ENCODE peak calls at places on chromosomes 4 and X, in ten cellular contexts. Q is Caco-2, U is psoas muscle, G is body of pancreas, M is cardiac muscle cell, L is hepatocyte, N is retinal pigment epithelial cell, E is brain microvascular endothelial cell, Y is PC-3, O is heart left ventricle. A is an unnamed sample.

GRCh38 chr4:170089743-170090666 is at the start of gene AADAT:
- DNase-seq in Q (peak), U (peak), G (peak), M (peak), L (peak), N (peak), E (peak), Y (peak), O (peak), A (peak)

GRCh38 chrX:40573763-40574162 is 7.0 kb upstream of the ATP6AP2 start:
- DNase-seq in Q (no peak), U (no peak), G (no peak), M (peak), L (no peak), N (no peak), E (peak), Y (peak), O (no peak), A (peak)

GRCh38 chr4:1208970-1209704 is 36.8 kb upstream of the SPON2 start:
- DNase-seq in Q (peak), U (peak), G (peak), M (peak), L (no peak), N (peak), E (no peak), Y (no peak), O (peak), A (no peak)

GRCh38 chr4:44674471-44674870 is 3.7 kb upstream of the GUF1 start:
- DNase-seq in Q (no peak), U (no peak), G (no peak), M (peak), L (no peak), N (no peak), E (no peak), Y (no peak), O (no peak), A (no peak)

GRCh38 chr4:133143775-133144430 is 5.2 kb upstream of the PCDH10 start:
- DNase-seq in Q (no peak), U (no peak), G (no peak), M (no peak), L (no peak), N (no peak), E (no peak), Y (no peak), O (no peak), A (no peak)

GRCh38 chr4:44448548-44449443 is at the start of gene KCTD8:
- DNase-seq in Q (peak), U (peak), G (peak), M (peak), L (peak), N (peak), E (peak), Y (peak), O (peak), A (peak)

GRCh38 chr4:2586502-2586901 is 50.1 kb downstream of the FAM193A start:
- DNase-seq in Q (no peak), U (no peak), G (no peak), M (no peak), L (no peak), N (no peak), E (no peak), Y (no peak), O (no peak), A (no peak)

GRCh38 chr4:98728433-98728832 is 70.0 kb upstream of the TSPAN5 start:
- DNase-seq in Q (no peak), U (no peak), G (no peak), M (peak), L (peak), N (no peak), E (peak), Y (peak), O (peak), A (no peak)

GRCh38 chr4:16704488-16704887 is 194.0 kb downstream of the LDB2 start:
- DNase-seq in Q (no peak), U (no peak), G (no peak), M (no peak), L (no peak), N (no peak), E (no peak), Y (no peak), O (no peak), A (no peak)

GRCh38 chr4:46270986-46271596 is 118.8 kb downstream of the GABRA2 start:
- DNase-seq in Q (no peak), U (no peak), G (no peak), M (peak), L (peak), N (no peak), E (no peak), Y (peak), O (no peak), A (no peak)

GRCh38 chrX:100995469-100995868 is 26.0 kb downstream of the ARL13A start:
- DNase-seq in Q (no peak), U (no peak), G (no peak), M (peak), L (peak), N (peak), E (peak), Y (peak), O (no peak), A (no peak)

GRCh38 chr4:42396361-42397255 is 680 bp upstream of the SHISA3 start:
- DNase-seq in Q (no peak), U (no peak), G (no peak), M (peak), L (no peak), N (no peak), E (no peak), Y (peak), O (no peak), A (no peak)

GRCh38 chrX:5752831-5753230 is 475.8 kb downstream of the NLGN4X start:
- DNase-seq in Q (no peak), U (no peak), G (no peak), M (no peak), L (no peak), N (no peak), E (no peak), Y (no peak), O (no peak), A (no peak)

GRCh38 chr4:177441061-177441802 is 1.0 kb downstream of the AGA start:
- DNase-seq in Q (no peak), U (no peak), G (peak), M (peak), L (peak), N (no peak), E (no peak), Y (no peak), O (no peak), A (peak)

GRCh38 chrX:1466971-1467561 is 14.4 kb upstream of the ASMTL start:
- DNase-seq in Q (peak), U (no peak), G (no peak), M (no peak), L (no peak), N (no peak), E (no peak), Y (no peak), O (no peak), A (peak)

GRCh38 chrX:80578518-80579105 is 158.4 kb downstream of the TENT5D start:
- DNase-seq in Q (no peak), U (no peak), G (no peak), M (peak), L (peak), N (no peak), E (no peak), Y (peak), O (no peak), A (no peak)

GRCh38 chrX:23896983-23897382 is 10.8 kb downstream of the APOO start:
- DNase-seq in Q (no peak), U (no peak), G (no peak), M (no peak), L (no peak), N (no peak), E (no peak), Y (peak), O (no peak), A (no peak)

GRCh38 chr4:80568891-80569290 is 233.4 kb downstream of the CFAP299 start:
- DNase-seq in Q (no peak), U (no peak), G (no peak), M (no peak), L (no peak), N (no peak), E (no peak), Y (no peak), O (no peak), A (no peak)

GRCh38 chr4:54231419-54232150 is 2.5 kb downstream of the PDGFRA start:
- DNase-seq in Q (peak), U (peak), G (no peak), M (peak), L (peak), N (no peak), E (peak), Y (no peak), O (peak), A (peak)

GRCh38 chrX:31932769-31933168 is 860.9 kb upstream of the FTHL17 start:
- DNase-seq in Q (no peak), U (no peak), G (no peak), M (no peak), L (no peak), N (no peak), E (no peak), Y (no peak), O (no peak), A (no peak)

GRCh38 chr4:166252487-166253402 is 379.7 kb downstream of the TLL1 start:
- DNase-seq in Q (peak), U (no peak), G (no peak), M (peak), L (peak), N (no peak), E (peak), Y (peak), O (no peak), A (no peak)

GRCh38 chrX:22534643-22535042 is 261.9 kb downstream of the CBLL2 start:
- DNase-seq in Q (no peak), U (peak), G (no peak), M (peak), L (no peak), N (peak), E (peak), Y (peak), O (no peak), A (no peak)

GRCh38 chr4:4659871-4660651 is 118.2 kb upstream of the STX18 start:
- DNase-seq in Q (no peak), U (no peak), G (peak), M (peak), L (no peak), N (no peak), E (peak), Y (peak), O (no peak), A (no peak)

GRCh38 chrX:1700757-1701156 is 85.9 kb downstream of the ASMT start:
- DNase-seq in Q (no peak), U (no peak), G (no peak), M (no peak), L (no peak), N (no peak), E (no peak), Y (no peak), O (no peak), A (no peak)

GRCh38 chr4:21507439-21507838 is 441.1 kb downstream of the KCNIP4 start:
- DNase-seq in Q (no peak), U (no peak), G (no peak), M (peak), L (no peak), N (no peak), E (peak), Y (peak), O (no peak), A (no peak)

GRCh38 chr4:14028862-14029261 is 401.3 kb upstream of the BOD1L1 start:
- DNase-seq in Q (no peak), U (no peak), G (no peak), M (no peak), L (no peak), N (no peak), E (no peak), Y (no peak), O (peak), A (no peak)

GRCh38 chr4:95409127-95409526 is 139.6 kb downstream of the UNC5C start:
- DNase-seq in Q (peak), U (no peak), G (no peak), M (no peak), L (no peak), N (no peak), E (peak), Y (peak), O (no peak), A (no peak)

GRCh38 chrX:14920196-14920595 is 47.0 kb downstream of the MOSPD2 start:
- DNase-seq in Q (no peak), U (no peak), G (no peak), M (no peak), L (no peak), N (no peak), E (no peak), Y (no peak), O (no peak), A (no peak)

GRCh38 chrX:152936306-152936705 is 38.4 kb downstream of the ZNF185 start:
- DNase-seq in Q (no peak), U (no peak), G (no peak), M (no peak), L (no peak), N (no peak), E (no peak), Y (no peak), O (no peak), A (no peak)

GRCh38 chr4:89023140-89023539 is 33.8 kb downstream of the FAM13A start:
- DNase-seq in Q (no peak), U (no peak), G (peak), M (no peak), L (no peak), N (no peak), E (no peak), Y (no peak), O (no peak), A (no peak)

GRCh38 chrX:134600714-134601113 is 57.6 kb downstream of the PLAC1 start:
- DNase-seq in Q (no peak), U (no peak), G (no peak), M (peak), L (no peak), N (peak), E (no peak), Y (peak), O (no peak), A (peak)

GRCh38 chr4:146510942-146511341 is 10.8 kb downstream of the SLC10A7 start:
- DNase-seq in Q (no peak), U (no peak), G (no peak), M (no peak), L (no peak), N (peak), E (no peak), Y (no peak), O (no peak), A (no peak)

GRCh38 chrX:48826876-48827653 is 752 bp downstream of the ERAS start:
- DNase-seq in Q (no peak), U (no peak), G (no peak), M (no peak), L (no peak), N (no peak), E (no peak), Y (no peak), O (no peak), A (no peak)

GRCh38 chrX:44974462-44974861 is 101.5 kb downstream of the KDM6A start:
- DNase-seq in Q (no peak), U (no peak), G (no peak), M (peak), L (no peak), N (peak), E (peak), Y (peak), O (no peak), A (no peak)

GRCh38 chrX:129262912-129263311 is 260.4 kb downstream of the SMARCA1 start:
- DNase-seq in Q (no peak), U (no peak), G (no peak), M (no peak), L (no peak), N (no peak), E (no peak), Y (no peak), O (no peak), A (no peak)

GRCh38 chr4:150581611-150582010 is 340 bp upstream of the MAB21L2 start:
- DNase-seq in Q (no peak), U (no peak), G (no peak), M (peak), L (peak), N (peak), E (peak), Y (no peak), O (peak), A (no peak)
- H3K4me3 ChIP-seq in Q (no peak), U (no peak), G (no peak), M (no peak), L (no peak), N (peak), E (peak), Y (no peak), O (no peak), A (no peak)

DNA sequence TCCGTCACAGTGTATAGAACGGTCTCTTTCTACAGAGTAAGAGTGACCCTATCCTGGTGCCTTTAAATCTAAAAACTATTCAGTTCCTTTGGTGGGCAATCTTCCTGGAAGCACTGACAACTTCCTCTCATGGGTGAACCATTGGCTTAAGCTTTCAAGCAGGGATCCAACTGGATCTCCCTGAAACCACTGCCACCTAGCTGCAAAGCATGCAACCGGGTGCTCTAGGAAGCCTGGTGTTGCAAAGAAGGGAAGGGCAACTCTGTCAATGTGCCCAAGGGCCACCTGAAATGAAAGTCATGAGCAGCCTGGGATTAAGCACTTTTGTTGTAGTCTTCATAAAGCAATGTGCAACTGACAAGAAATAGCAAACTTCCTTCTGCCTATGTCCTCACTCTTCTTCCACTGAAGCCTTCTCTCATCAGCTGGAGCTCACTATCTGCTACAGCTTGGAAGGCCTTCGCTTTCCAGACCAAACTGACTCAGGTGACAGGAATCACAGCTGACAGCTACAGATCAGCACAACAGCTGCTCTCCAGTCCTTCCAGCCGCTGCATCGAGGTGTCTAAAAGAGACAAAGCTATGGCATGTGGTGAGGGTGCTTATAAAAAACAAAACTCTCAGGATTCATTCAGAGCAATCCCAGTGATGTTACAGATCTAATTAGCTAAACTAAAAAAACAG is 46.1 kb downstream of the SETD7 start:
- DNase-seq in Q (no peak), U (no peak), G (peak), M (peak), L (peak), N (no peak), E (no peak), Y (no peak), O (no peak), A (no peak)
- TF ChIP-seq CTCF in Q (peak), U (peak), G (peak), M (peak), L (peak), N (peak), E (peak), Y (peak), O (peak), A (peak)

GRCh38 chrX:47618923-47619485 is 653 bp downstream of the SYN1 start:
- DNase-seq in Q (no peak), U (no peak), G (no peak), M (no peak), L (no peak), N (no peak), E (no peak), Y (no peak), O (no peak), A (no peak)
- H3K4me3 ChIP-seq in Q (no peak), U (no peak), G (no peak), M (no peak), L (no peak), N (no peak), E (no peak), Y (no peak), O (no peak), A (peak)

DNA sequence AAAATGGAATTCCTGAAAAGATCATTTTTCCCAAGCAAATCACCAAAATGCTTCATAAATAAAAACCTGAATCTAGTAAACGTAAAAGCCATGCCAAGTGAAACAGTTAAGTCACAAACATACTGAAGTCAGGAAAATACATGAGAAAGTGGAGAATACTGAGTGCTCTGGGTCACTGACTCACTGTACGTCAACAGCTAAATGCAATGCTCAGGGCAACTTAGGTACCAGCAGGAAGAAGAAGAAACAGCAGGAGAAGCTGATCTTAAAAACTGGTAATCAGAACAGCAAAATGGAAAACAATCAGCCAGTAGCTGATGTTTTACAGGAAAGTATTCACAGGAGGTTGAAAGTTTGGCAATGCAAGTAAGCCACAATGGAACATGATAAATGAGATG is 252.6 kb upstream of the ETNPPL start:
- DNase-seq in Q (no peak), U (no peak), G (no peak), M (no peak), L (no peak), N (no peak), E (no peak), Y (no peak), O (no peak), A (no peak)
- TF ChIP-seq CTCF in Q (no peak), U (no peak), G (no peak), M (no peak), L (no peak), N (no peak), E (no peak), Y (no peak), O (no peak), A (no peak)

GRCh38 chr4:184396001-184396400 is 78.3 kb downstream of the IRF2 start:
- DNase-seq in Q (no peak), U (no peak), G (no peak), M (no peak), L (no peak), N (no peak), E (no peak), Y (no peak), O (no peak), A (peak)

GRCh38 chr4:184392748-184393334 is 81.5 kb downstream of the IRF2 start:
- DNase-seq in Q (no peak), U (no peak), G (peak), M (no peak), L (no peak), N (no peak), E (no peak), Y (no peak), O (no peak), A (no peak)

GRCh38 chr4:184396570-184397515 is 77.5 kb downstream of the IRF2 start:
- DNase-seq in Q (no peak), U (no peak), G (no peak), M (no peak), L (no peak), N (no peak), E (no peak), Y (no peak), O (no peak), A (no peak)

GRCh38 chr4:184397516-184398163 is 76.7 kb downstream of the IRF2 start:
- DNase-seq in Q (no peak), U (no peak), G (no peak), M (peak), L (no peak), N (no peak), E (no peak), Y (no peak), O (no peak), A (no peak)

GRCh38 chr4:184395451-184395917 is 78.9 kb downstream of the IRF2 start:
- DNase-seq in Q (no peak), U (no peak), G (no peak), M (no peak), L (no peak), N (no peak), E (no peak), Y (no peak), O (no peak), A (no peak)
- H3K4me3 ChIP-seq in Q (no peak), U (no peak), G (no peak), M (no peak), L (no peak), N (no peak), E (no peak), Y (no peak), O (no peak), A (peak)

GRCh38 chr4:139849219-139849618 is 183.6 kb downstream of the MGST2 start:
- DNase-seq in Q (peak), U (no peak), G (no peak), M (no peak), L (no peak), N (no peak), E (no peak), Y (no peak), O (no peak), A (no peak)

GRCh38 chr4:139853309-139853708 is 187.7 kb downstream of the MGST2 start:
- DNase-seq in Q (peak), U (no peak), G (no peak), M (no peak), L (no peak), N (no peak), E (no peak), Y (no peak), O (no peak), A (no peak)

GRCh38 chr4:139851639-139852038 is 186.0 kb downstream of the MGST2 start:
- DNase-seq in Q (no peak), U (no peak), G (no peak), M (no peak), L (no peak), N (no peak), E (no peak), Y (no peak), O (no peak), A (no peak)

GRCh38 chr4:139851133-139851532 is 185.5 kb downstream of the MGST2 start:
- DNase-seq in Q (no peak), U (no peak), G (no peak), M (no peak), L (no peak), N (no peak), E (no peak), Y (no peak), O (no peak), A (no peak)

GRCh38 chr4:139852612-139853269 is 187.1 kb downstream of the MGST2 start:
- DNase-seq in Q (no peak), U (no peak), G (no peak), M (no peak), L (no peak), N (no peak), E (no peak), Y (no peak), O (no peak), A (no peak)
- TF ChIP-seq CTCF in Q (no peak), U (no peak), G (no peak), M (no peak), L (no peak), N (no peak), E (no peak), Y (no peak), O (no peak), A (no peak)

A was measured in GM06990.